ENCODE peak calls at places on chromosomes 6 and 20, in six cellular contexts. J is lower leg skin, G is HepG2, M is ovary, A is lower lobe of right lung, R is progenitor cell of endocrine pancreas. W is an unnamed sample.

GRCh38 chr20:24118781-24119175 is 130.2 kb upstream of the GGTLC1 start:
- DNase-seq in J (peak), G (no peak), M (peak), A (no peak), R (no peak), W (no peak)

GRCh38 chr6:167588181-167588919 is 238.4 kb upstream of the AFDN start:
- DNase-seq in J (no peak), G (peak), M (no peak), A (no peak), R (no peak), W (no peak)

GRCh38 chr20:58682656-58683055 is 9.9 kb upstream of the NPEPL1 start:
- DNase-seq in J (no peak), G (no peak), M (no peak), A (no peak), R (no peak), W (no peak)

GRCh38 chr6:106448000-106448426 is 87.5 kb downstream of the CRYBG1 start:
- DNase-seq in J (no peak), G (no peak), M (no peak), A (peak), R (no peak), W (no peak)

GRCh38 chr20:34541264-34541901 is 17.1 kb upstream of the MAP1LC3A start:
- DNase-seq in J (no peak), G (no peak), M (no peak), A (no peak), R (no peak), W (no peak)

GRCh38 chr6:16544006-16544405 is 217.3 kb downstream of the ATXN1 start:
- DNase-seq in J (no peak), G (no peak), M (no peak), A (no peak), R (no peak), W (no peak)

GRCh38 chr6:38413097-38413800 is 226.5 kb downstream of the BTBD9 start:
- DNase-seq in J (peak), G (no peak), M (no peak), A (no peak), R (no peak), W (no peak)

GRCh38 chr20:31842471-31843157 is 2.8 kb downstream of the FOXS1 start:
- DNase-seq in J (no peak), G (no peak), M (peak), A (no peak), R (no peak), W (no peak)

GRCh38 chr6:101909376-101909775 is 515.9 kb downstream of the GRIK2 start:
- DNase-seq in J (no peak), G (no peak), M (no peak), A (no peak), R (no peak), W (no peak)

GRCh38 chr6:30135757-30136156 is at the start of gene TRIM40:
- DNase-seq in J (no peak), G (peak), M (no peak), A (no peak), R (no peak), W (no peak)

GRCh38 chr6:70423189-70424133 is 10.2 kb downstream of the FAM135A start:
- DNase-seq in J (no peak), G (peak), M (no peak), A (no peak), R (no peak), W (no peak)

GRCh38 chr20:6909608-6910007 is 142.1 kb downstream of the BMP2 start:
- DNase-seq in J (no peak), G (no peak), M (no peak), A (no peak), R (no peak), W (no peak)

GRCh38 chr6:170137176-170137891 is 153.5 kb downstream of the DLL1 start:
- DNase-seq in J (peak), G (no peak), M (peak), A (peak), R (no peak), W (peak)

GRCh38 chr6:18045507-18045906 is 58.1 kb upstream of the KIF13A start:
- DNase-seq in J (no peak), G (no peak), M (no peak), A (no peak), R (no peak), W (no peak)

GRCh38 chr6:11414564-11414963 is 123.0 kb upstream of the TMEM170B start:
- DNase-seq in J (no peak), G (peak), M (no peak), A (no peak), R (no peak), W (no peak)

GRCh38 chr20:23349338-23350006 is 1.1 kb upstream of the NXT1 start:
- DNase-seq in J (peak), G (no peak), M (no peak), A (no peak), R (no peak), W (no peak)

GRCh38 chr20:59933849-59934585 is 580 bp upstream of the SYCP2 start:
- DNase-seq in J (peak), G (peak), M (peak), A (peak), R (peak), W (peak)

GRCh38 chr6:35449287-35449881 is 2.8 kb upstream of the FANCE start:
- DNase-seq in J (no peak), G (peak), M (no peak), A (no peak), R (no peak), W (no peak)

GRCh38 chr20:50372770-50373088 is 137.5 kb upstream of the PTPN1 start:
- DNase-seq in J (no peak), G (peak), M (no peak), A (no peak), R (no peak), W (no peak)

GRCh38 chr6:98634569-98634968 is 199.8 kb upstream of the POU3F2 start:
- DNase-seq in J (no peak), G (no peak), M (no peak), A (peak), R (no peak), W (no peak)

GRCh38 chr6:139336488-139336887 is 38.0 kb downstream of the CITED2 start:
- DNase-seq in J (no peak), G (no peak), M (peak), A (no peak), R (no peak), W (no peak)

GRCh38 chr20:17835240-17835940 is 133.2 kb downstream of the SNX5 start:
- DNase-seq in J (peak), G (no peak), M (no peak), A (no peak), R (no peak), W (no peak)

GRCh38 chr20:62902926-62903615 is 23.2 kb downstream of the DIDO1 start:
- DNase-seq in J (no peak), G (no peak), M (no peak), A (peak), R (no peak), W (no peak)

GRCh38 chr6:28861339-28861738 is 62.4 kb downstream of the TRIM27 start:
- DNase-seq in J (no peak), G (no peak), M (no peak), A (no peak), R (no peak), W (no peak)

GRCh38 chr6:89834884-89835792 is 5.5 kb downstream of the CASP8AP2 start:
- DNase-seq in J (no peak), G (no peak), M (no peak), A (no peak), R (no peak), W (no peak)

GRCh38 chr20:33561981-33562601 is 72.2 kb downstream of the CBFA2T2 start:
- DNase-seq in J (peak), G (peak), M (peak), A (no peak), R (no peak), W (no peak)

GRCh38 chr6:161948462-161948861 is 674.6 kb upstream of the AGPAT4 start:
- DNase-seq in J (no peak), G (no peak), M (no peak), A (no peak), R (no peak), W (no peak)

GRCh38 chr6:68732423-68732822 is 97.3 kb downstream of the ADGRB3 start:
- DNase-seq in J (no peak), G (no peak), M (no peak), A (no peak), R (no peak), W (no peak)

GRCh38 chr6:36358235-36358915 is 21.7 kb upstream of the BNIP5 start:
- DNase-seq in J (no peak), G (peak), M (no peak), A (no peak), R (no peak), W (no peak)

GRCh38 chr6:119079288-119079809 is 885 bp upstream of the FAM184A start:
- DNase-seq in J (peak), G (no peak), M (no peak), A (no peak), R (no peak), W (no peak)

GRCh38 chr6:80319286-80319685 is 212.8 kb downstream of the BCKDHB start:
- DNase-seq in J (no peak), G (no peak), M (no peak), A (no peak), R (no peak), W (no peak)

GRCh38 chr6:3616565-3617176 is 134.8 kb downstream of the PXDC1 start:
- DNase-seq in J (no peak), G (no peak), M (no peak), A (no peak), R (no peak), W (no peak)

GRCh38 chr20:60215786-60216730 is 257.8 kb downstream of the CDH26 start:
- DNase-seq in J (no peak), G (no peak), M (no peak), A (no peak), R (no peak), W (no peak)

GRCh38 chr6:136820541-136820940 is 1.9 kb upstream of the PEX7 start:
- DNase-seq in J (no peak), G (no peak), M (no peak), A (no peak), R (no peak), W (no peak)

GRCh38 chr20:22232473-22232872 is 351.9 kb downstream of the FOXA2 start:
- DNase-seq in J (no peak), G (no peak), M (no peak), A (no peak), R (no peak), W (no peak)

GRCh38 chr6:89372506-89372901 is 20.0 kb upstream of the UBE2J1 start:
- DNase-seq in J (no peak), G (no peak), M (no peak), A (no peak), R (no peak), W (no peak)

GRCh38 chr6:110295451-110296145 is 62.6 kb downstream of the METTL24 start:
- DNase-seq in J (no peak), G (no peak), M (no peak), A (no peak), R (no peak), W (no peak)

GRCh38 chr6:1190361-1190760 is 121.5 kb upstream of the FOXQ1 start:
- DNase-seq in J (no peak), G (peak), M (no peak), A (no peak), R (no peak), W (no peak)

GRCh38 chr6:62345962-62346689 is 60.1 kb upstream of the KHDRBS2 start:
- DNase-seq in J (no peak), G (no peak), M (no peak), A (no peak), R (no peak), W (no peak)

GRCh38 chr20:14622796-14623195 is 285.4 kb upstream of the FLRT3 start:
- DNase-seq in J (no peak), G (peak), M (peak), A (no peak), R (no peak), W (no peak)

GRCh38 chr6:88238901-88239300 is 72.8 kb upstream of the CNR1 start:
- DNase-seq in J (no peak), G (no peak), M (no peak), A (no peak), R (no peak), W (no peak)

GRCh38 chr6:88236961-88237360 is 70.8 kb upstream of the CNR1 start:
- DNase-seq in J (no peak), G (no peak), M (no peak), A (no peak), R (no peak), W (no peak)

GRCh38 chr6:88232753-88233152 is 66.6 kb upstream of the CNR1 start:
- DNase-seq in J (no peak), G (no peak), M (no peak), A (no peak), R (no peak), W (no peak)

DNA sequence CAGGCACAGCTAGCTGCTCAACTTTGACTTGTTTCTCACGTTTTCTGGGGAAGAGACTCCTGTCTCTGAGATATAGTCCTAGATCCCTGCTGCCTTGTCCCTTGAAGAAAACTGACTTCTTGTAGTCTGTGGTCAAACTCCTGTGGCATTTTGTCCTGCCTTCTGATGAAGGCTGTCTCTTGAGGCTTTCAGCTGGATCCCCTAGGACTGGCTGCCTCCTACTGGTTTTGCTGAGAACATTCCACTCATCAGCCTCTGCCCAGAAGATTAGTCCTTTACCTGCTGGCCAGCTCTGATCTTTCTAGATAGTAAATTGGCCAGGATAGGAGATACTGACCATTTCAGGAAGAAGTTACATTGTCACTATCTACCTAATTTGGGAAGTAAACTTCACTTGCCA is 71.9 kb upstream of the CNR1 start:
- DNase-seq in J (no peak), G (peak), M (no peak), A (no peak), R (peak), W (no peak)
- TF ChIP-seq CTCF in J (no peak), G (peak), M (no peak), A (peak), R (peak), W (no peak)

DNA sequence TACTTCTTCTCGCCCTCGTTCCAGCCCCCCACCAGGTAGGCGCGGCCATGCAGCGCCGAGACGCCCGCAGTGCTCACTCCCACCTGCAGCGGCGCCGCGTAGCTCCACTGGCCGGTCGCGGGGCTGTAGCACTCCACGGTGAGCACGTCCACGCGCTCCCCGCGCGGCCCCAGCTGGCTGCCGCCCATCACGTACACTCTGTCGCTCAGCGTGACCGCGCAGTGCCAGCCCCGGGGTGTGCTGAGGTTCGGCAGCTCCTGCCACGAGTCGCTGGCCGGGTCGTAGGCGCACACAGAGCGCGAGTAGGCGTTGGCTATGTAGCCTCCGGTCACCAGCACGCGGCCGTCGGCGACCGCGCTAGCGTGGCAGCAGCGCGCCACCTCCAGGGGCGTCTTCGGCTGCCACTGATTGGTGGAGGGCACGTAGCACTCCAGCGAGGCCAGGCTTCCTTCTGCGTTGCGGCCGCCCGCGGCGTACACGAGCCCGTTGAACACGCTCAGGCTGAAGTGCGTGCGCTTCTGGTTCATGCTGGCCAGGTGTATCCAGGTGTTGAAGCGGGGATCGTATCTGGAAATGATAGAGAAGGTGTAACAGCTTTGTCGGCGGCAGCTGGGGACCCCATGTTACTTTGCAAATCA is 13.7 kb downstream of the KLHL31 start:
- DNase-seq in J (peak), G (peak), M (peak), A (peak), R (peak), W (peak)
- TF ChIP-seq CTCF in J (no peak), G (peak), M (no peak), A (peak), R (peak), W (no peak)

GRCh38 chr6:164303092-164304007 is 888.8 kb downstream of the QKI start:
- DNase-seq in J (peak), G (no peak), M (no peak), A (no peak), R (no peak), W (no peak)
- TF ChIP-seq CTCF in J (no peak), G (no peak), M (no peak), A (no peak), R (no peak), W (no peak)

GRCh38 chr6:45460166-45460565 is 82.4 kb upstream of the SUPT3H start:
- DNase-seq in J (no peak), G (no peak), M (no peak), A (no peak), R (no peak), W (no peak)
- TF ChIP-seq CTCF in J (no peak), G (no peak), M (no peak), A (no peak), R (no peak), W (no peak)

GRCh38 chr6:91271807-91272206 is 684.9 kb upstream of the MAP3K7 start:
- DNase-seq in J (no peak), G (no peak), M (no peak), A (no peak), R (no peak), W (no peak)

GRCh38 chr6:91278416-91278815 is 691.5 kb upstream of the MAP3K7 start:
- DNase-seq in J (no peak), G (no peak), M (no peak), A (no peak), R (no peak), W (no peak)

GRCh38 chr6:91273729-91274128 is 686.9 kb upstream of the MAP3K7 start:
- DNase-seq in J (no peak), G (no peak), M (no peak), A (no peak), R (no peak), W (no peak)

GRCh38 chr6:91276315-91276714 is 689.4 kb upstream of the MAP3K7 start:
- DNase-seq in J (no peak), G (peak), M (no peak), A (no peak), R (no peak), W (no peak)
- TF ChIP-seq CTCF in J (no peak), G (peak), M (no peak), A (no peak), R (peak), W (no peak)

GRCh38 chr6:151905854-151906253 is 98.4 kb downstream of the ESR1 start:
- DNase-seq in J (no peak), G (no peak), M (no peak), A (no peak), R (no peak), W (no peak)

GRCh38 chr6:151904631-151905030 is 97.1 kb downstream of the ESR1 start:
- DNase-seq in J (no peak), G (no peak), M (no peak), A (no peak), R (no peak), W (no peak)

GRCh38 chr6:151905072-151905471 is 97.6 kb downstream of the ESR1 start:
- DNase-seq in J (no peak), G (no peak), M (no peak), A (no peak), R (no peak), W (no peak)

GRCh38 chr6:151900897-151901485 is 93.5 kb downstream of the ESR1 start:
- DNase-seq in J (no peak), G (peak), M (no peak), A (no peak), R (no peak), W (no peak)

DNA sequence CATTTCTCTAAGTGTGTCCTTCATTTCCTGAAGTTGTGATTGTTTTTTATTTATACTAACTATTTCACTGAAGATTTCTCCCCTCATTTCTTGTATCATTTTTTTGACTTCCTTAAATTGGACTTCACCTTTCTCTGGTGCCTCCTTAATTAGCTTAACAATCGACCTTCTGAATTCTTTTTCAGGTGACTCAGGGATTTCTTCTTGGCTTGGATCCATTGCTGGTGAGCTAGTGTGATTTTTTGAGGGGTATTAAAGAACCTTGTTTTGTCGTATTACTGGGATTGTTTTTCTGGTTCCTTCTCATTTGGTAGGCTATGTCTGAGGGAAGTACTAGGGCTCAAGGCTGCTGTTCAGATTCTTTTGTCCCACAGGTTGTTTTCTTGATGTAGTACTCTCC is 92.8 kb downstream of the ESR1 start:
- DNase-seq in J (no peak), G (no peak), M (no peak), A (no peak), R (no peak), W (no peak)
- TF ChIP-seq CTCF in J (no peak), G (no peak), M (no peak), A (no peak), R (no peak), W (no peak)

W was measured in natural killer cell.